ENCODE peak calls at places on chromosomes 16 and 17, in five cellular contexts. E is right atrium auricular region, O is fibroblast of mammary gland, L is fibroblast of lung, Y is transverse colon. S is an unnamed sample.

GRCh38 chr16:86569843-86570447 is 3.3 kb downstream of the FOXC2 start:
- DNase-seq in E (no peak), O (no peak), L (no peak), Y (no peak), S (no peak)

GRCh38 chr17:21233581-21234337 is 19.5 kb downstream of the NATD1 start:
- DNase-seq in E (no peak), O (peak; percentile 12), L (no peak), Y (no peak), S (no peak)

GRCh38 chr16:2834968-2835367 is 4.9 kb downstream of the ZG16B start:
- DNase-seq in E (no peak), O (no peak), L (no peak), Y (no peak), S (no peak)

GRCh38 chr16:31064882-31065461 is 9.1 kb downstream of the ZNF668 start:
- DNase-seq in E (peak; percentile 88), O (peak; percentile 98), L (peak; percentile 96), Y (no peak), S (peak; percentile 84)

GRCh38 chr16:728131-728889 is 1.4 kb downstream of the HAGHL start:
- DNase-seq in E (no peak), O (peak; percentile 79), L (peak; percentile 81), Y (peak; percentile 79), S (no peak)

GRCh38 chr16:1127101-1127500 is 25.8 kb upstream of the CACNA1H start:
- DNase-seq in E (no peak), O (no peak), L (no peak), Y (no peak), S (no peak)

GRCh38 chr16:29665294-29666077 is 2.4 kb downstream of the SPN start:
- DNase-seq in E (no peak), O (no peak), L (no peak), Y (no peak), S (no peak)

GRCh38 chr17:21382560-21383495 is 6.7 kb downstream of the KCNJ12 start:
- DNase-seq in E (no peak), O (no peak), L (no peak), Y (no peak), S (no peak)

GRCh38 chr16:83328936-83329335 is 478.8 kb upstream of the HSBP1 start:
- DNase-seq in E (no peak), O (no peak), L (peak; percentile 47), Y (no peak), S (no peak)

GRCh38 chr16:7397901-7398300 is 65.3 kb downstream of the RBFOX1 start:
- DNase-seq in E (no peak), O (peak; percentile 27), L (peak; percentile 24), Y (no peak), S (peak; percentile 56)

GRCh38 chr16:89554343-89554742 is 6.1 kb upstream of the RPL13 start:
- DNase-seq in E (no peak), O (no peak), L (no peak), Y (no peak), S (no peak)

GRCh38 chr16:65044861-65045260 is 77.0 kb downstream of the CDH11 start:
- DNase-seq in E (no peak), O (peak; percentile 74), L (peak; percentile 93), Y (no peak), S (peak; percentile 77)

GRCh38 chr16:14314116-14314515 is 243.0 kb downstream of the MRTFB start:
- DNase-seq in E (no peak), O (no peak), L (no peak), Y (no peak), S (no peak)

GRCh38 chr17:980406-981291 is 1.1 kb upstream of the NXN start:
- DNase-seq in E (peak; percentile 84), O (peak; percentile 85), L (peak; percentile 71), Y (peak; percentile 81), S (peak; percentile 69)

GRCh38 chr17:83081561-83082201 is 2.3 kb downstream of the METRNL start:
- DNase-seq in E (peak; percentile 87), O (peak; percentile 69), L (no peak), Y (peak; percentile 89), S (no peak)

GRCh38 chr16:88611220-88611821 is 27.1 kb upstream of the IL17C start:
- DNase-seq in E (no peak), O (no peak), L (no peak), Y (no peak), S (no peak)

GRCh38 chr17:80524150-80524712 is 20.4 kb upstream of the RPTOR start:
- DNase-seq in E (no peak), O (no peak), L (no peak), Y (no peak), S (no peak)

GRCh38 chr17:2238432-2239169 is 65.0 kb downstream of the SMG6 start:
- DNase-seq in E (no peak), O (no peak), L (no peak), Y (peak; percentile 34), S (no peak)

GRCh38 chr16:23597003-23597756 is 1.1 kb upstream of the NDUFAB1 start:
- DNase-seq in E (no peak), O (peak; percentile 11), L (no peak), Y (peak; percentile 18), S (no peak)

GRCh38 chr16:83532634-83533033 is 275.1 kb upstream of the HSBP1 start:
- DNase-seq in E (no peak), O (no peak), L (no peak), Y (no peak), S (no peak)

GRCh38 chr17:63974594-63975192 is 2.0 kb upstream of the SCN4A start:
- DNase-seq in E (no peak), O (peak; percentile 60), L (peak; percentile 70), Y (no peak), S (no peak)

GRCh38 chr16:21179983-21180365 is 21.5 kb downstream of the LDAF1 start:
- DNase-seq in E (no peak), O (no peak), L (no peak), Y (no peak), S (no peak)

GRCh38 chr16:77212736-77213541 is 13.7 kb downstream of the SYCE1L start:
- DNase-seq in E (peak; percentile 61), O (no peak), L (peak; percentile 42), Y (peak; percentile 75), S (no peak)

GRCh38 chr16:48535831-48536599 is 74.0 kb downstream of the N4BP1 start:
- DNase-seq in E (peak; percentile 61), O (peak; percentile 59), L (peak; percentile 26), Y (peak; percentile 36), S (no peak)

GRCh38 chr16:87263418-87264052 is 53.7 kb downstream of the C16orf95 start:
- DNase-seq in E (no peak), O (no peak), L (no peak), Y (peak; percentile 21), S (no peak)

GRCh38 chr17:62800580-62800979 is 7.5 kb downstream of the MARCHF10 start:
- DNase-seq in E (no peak), O (no peak), L (peak; percentile 48), Y (no peak), S (no peak)

GRCh38 chr16:4859190-4859899 is 12.1 kb downstream of the UBN1 start:
- DNase-seq in E (no peak), O (no peak), L (peak; percentile 48), Y (no peak), S (no peak)

GRCh38 chr16:4859900-4860255 is 12.6 kb downstream of the UBN1 start:
- DNase-seq in E (no peak), O (no peak), L (peak; percentile 64), Y (no peak), S (no peak)

GRCh38 chr16:4852221-4852872 is 5.1 kb downstream of the UBN1 start:
- DNase-seq in E (no peak), O (peak; percentile 52), L (peak; percentile 38), Y (peak; percentile 31), S (no peak)

GRCh38 chr16:4855371-4855770 is 8.1 kb downstream of the UBN1 start:
- DNase-seq in E (no peak), O (no peak), L (no peak), Y (no peak), S (no peak)

GRCh38 chr16:4855804-4856203 is 8.5 kb downstream of the UBN1 start:
- DNase-seq in E (no peak), O (no peak), L (no peak), Y (no peak), S (no peak)
- H3K4me3 ChIP-seq in E (no peak overlapping the region), O (no peak overlapping the region), L (no peak overlapping the region), Y (no peak overlapping the region), S (no peak overlapping the region)

DNA sequence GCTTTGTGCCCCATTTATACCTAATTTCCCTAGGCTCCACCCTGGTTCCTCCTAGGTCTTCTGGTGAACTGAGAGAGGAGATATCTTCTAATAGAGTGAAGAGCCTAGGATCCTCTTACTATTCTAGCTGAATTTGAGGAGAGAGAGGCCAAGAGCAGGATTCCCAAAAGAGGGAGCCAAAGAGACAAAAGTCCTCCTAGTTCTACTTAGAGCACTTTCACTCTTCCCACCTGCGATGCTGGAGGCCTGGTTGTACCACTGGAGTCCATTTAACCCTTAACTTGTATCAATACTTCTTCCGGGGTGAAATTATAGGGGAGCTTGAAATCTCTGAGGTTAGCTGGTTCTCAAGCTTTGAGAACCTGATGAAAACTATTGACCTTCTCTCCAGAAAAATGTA is 3.4 kb upstream of the SSH2 start:
- DNase-seq in E (no peak), O (peak; percentile 43), L (peak; percentile 29), Y (no peak), S (no peak)
- TF ChIP-seq CTCF in E (no peak), O (peak; percentile 38), L (peak; percentile 51), Y (no peak), S (peak; percentile 60)

DNA sequence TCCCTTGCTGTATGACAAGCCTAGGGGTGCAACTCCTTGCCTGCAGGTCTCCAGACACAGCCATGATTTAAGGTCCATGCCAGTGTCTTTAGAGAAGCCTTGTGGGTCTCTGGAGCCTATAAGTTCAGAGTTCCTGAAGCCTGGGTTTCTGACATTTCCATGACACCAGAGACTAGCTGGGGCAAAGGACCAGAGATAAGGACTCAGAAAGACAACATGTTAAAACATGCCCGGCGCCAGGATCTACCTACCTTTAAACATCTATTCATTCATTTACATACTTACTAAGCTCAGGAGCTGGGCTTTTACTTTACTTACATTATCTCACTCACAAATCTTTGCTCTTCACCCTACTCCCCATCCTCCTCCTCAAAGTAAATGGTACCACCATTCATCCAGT is 1.5 kb downstream of the MRPL27 start:
- DNase-seq in E (no peak), O (no peak), L (no peak), Y (no peak), S (no peak)
- H3K4me3 ChIP-seq in E (no peak overlapping the region), O (peak overlapping the region; percentile 99), L (no peak overlapping the region), Y (peak overlapping the region; percentile 81), S (peak overlapping the region; percentile 95)

GRCh38 chr17:17889922-17890321 is 53.1 kb upstream of the SREBF1 start:
- DNase-seq in E (no peak), O (no peak), L (no peak), Y (no peak), S (no peak)

GRCh38 chr17:17887752-17888304 is 51.0 kb upstream of the SREBF1 start:
- DNase-seq in E (no peak), O (no peak), L (no peak), Y (no peak), S (no peak)

GRCh38 chr17:17886747-17887146 is 50.0 kb upstream of the SREBF1 start:
- DNase-seq in E (no peak), O (peak; percentile 10), L (no peak), Y (no peak), S (no peak)

GRCh38 chr17:17888371-17888770 is 51.6 kb upstream of the SREBF1 start:
- DNase-seq in E (no peak), O (no peak), L (no peak), Y (no peak), S (no peak)

DNA sequence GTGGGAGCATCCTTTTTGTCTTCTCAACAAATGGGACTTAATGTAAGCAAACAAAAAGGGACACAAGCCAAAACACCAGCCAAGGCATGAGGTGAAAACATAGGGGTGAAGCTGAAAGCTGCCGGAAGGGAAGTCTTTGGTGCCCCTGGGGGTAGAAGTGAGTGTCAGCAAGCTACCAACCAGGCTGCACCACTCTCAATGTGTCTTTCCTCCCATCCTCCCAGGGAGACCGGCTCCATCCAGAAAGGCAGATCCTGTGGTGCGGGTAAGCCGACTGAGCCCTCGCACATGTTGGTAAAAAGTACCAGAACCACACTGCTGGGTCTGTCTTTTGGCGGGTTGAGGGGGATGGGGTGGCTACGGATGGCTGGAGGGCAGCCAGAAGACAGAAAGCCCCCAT is 52.0 kb upstream of the SREBF1 start:
- DNase-seq in E (no peak), O (no peak), L (no peak), Y (no peak), S (no peak)
- TF ChIP-seq CTCF in E (no peak), O (no peak), L (peak; percentile 33), Y (no peak), S (peak; percentile 36)

S was measured in astrocyte of the cerebellum.